ENCODE peak calls at places on chromosome 20, in five cellular contexts. F is Panc1, W is left lung, L is HepG2, Y is upper lobe of left lung. Z is an unnamed sample. For H3K36me3, the result is how much of the 10 kb centered on the place peaks cover.

GRCh38 chr20:53001502-53002301 is 29.5 kb downstream of the TSHZ2 start:
- ATAC-seq in F (no peak), W (no peak), L (no peak), Y (no peak), Z (no peak)

GRCh38 chr20:46004813-46005505 is 3.7 kb upstream of the MMP9 start:
- ATAC-seq in F (no peak), W (peak), L (no peak), Y (peak), Z (peak)

GRCh38 chr20:10492065-10492464 is 57.0 kb downstream of the SLX4IP start:
- ATAC-seq in F (no peak), W (peak), L (no peak), Y (no peak), Z (peak)

GRCh38 chr20:45368221-45368980 is 5.4 kb downstream of the SYS1 start:
- ATAC-seq in F (no peak), W (peak), L (no peak), Y (no peak), Z (no peak)

GRCh38 chr20:5844063-5844681 is 94.0 kb downstream of the SHLD1 start:
- ATAC-seq in F (peak), W (no peak), L (peak), Y (no peak), Z (no peak)

GRCh38 chr20:35828434-35828833 is 56.6 kb downstream of the PHF20 start:
- ATAC-seq in F (no peak), W (no peak), L (peak), Y (no peak), Z (no peak)

GRCh38 chr20:45433316-45433715 is 17.4 kb downstream of the PIGT start:
- ATAC-seq in F (no peak), W (no peak), L (no peak), Y (no peak), Z (peak)

GRCh38 chr20:33370296-33370695 is 31.0 kb downstream of the CDK5RAP1 start:
- ATAC-seq in F (no peak), W (peak), L (no peak), Y (no peak), Z (peak)

GRCh38 chr20:32319100-32319499 is 39.0 kb upstream of the ASXL1 start:
- ATAC-seq in F (no peak), W (no peak), L (no peak), Y (no peak), Z (no peak)

GRCh38 chr20:9179193-9179802 is 110.4 kb downstream of the PLCB4 start:
- ATAC-seq in F (no peak), W (no peak), L (no peak), Y (no peak), Z (no peak)

GRCh38 chr20:50548396-50548795 is 38.2 kb downstream of the PTPN1 start:
- ATAC-seq in F (no peak), W (peak), L (no peak), Y (peak), Z (no peak)

GRCh38 chr20:24584538-24585356 is 115.3 kb downstream of the SYNDIG1 start:
- ATAC-seq in F (no peak), W (no peak), L (no peak), Y (no peak), Z (no peak)

GRCh38 chr20:51710503-51710902 is 57.7 kb downstream of the ATP9A start:
- ATAC-seq in F (no peak), W (no peak), L (no peak), Y (no peak), Z (no peak)

GRCh38 chr20:32406701-32407100 is 48.6 kb downstream of the ASXL1 start:
- ATAC-seq in F (no peak), W (no peak), L (peak), Y (no peak), Z (no peak)

GRCh38 chr20:44586289-44586911 is 4.0 kb downstream of the PKIG start:
- ATAC-seq in F (no peak), W (no peak), L (no peak), Y (no peak), Z (no peak)

DNA sequence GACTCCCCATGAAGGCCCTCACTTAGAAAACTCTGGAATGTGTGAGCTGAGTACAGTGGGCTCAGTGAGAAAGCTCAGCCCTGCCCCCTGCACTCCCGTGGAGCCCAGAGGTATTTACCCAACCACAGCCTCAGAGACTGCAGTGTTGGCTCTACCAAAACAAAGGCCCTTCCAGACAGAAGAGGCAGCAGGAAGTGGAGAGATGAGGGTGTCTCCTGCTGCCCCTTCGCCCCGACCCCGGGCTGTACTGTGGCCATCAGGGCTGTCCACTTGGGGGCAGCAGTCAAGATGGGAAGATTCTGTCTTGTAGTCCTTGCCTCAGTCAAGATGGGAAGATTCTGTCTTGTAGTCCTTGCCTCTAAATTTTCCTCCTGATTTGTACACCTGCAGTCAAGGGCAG is 341.3 kb downstream of the TAF4 start:
- ATAC-seq in F (no peak), W (no peak), L (peak), Y (no peak), Z (no peak)
- TF ChIP-seq CTCF in F (no peak), W (no peak), L (peak), Y (no peak), Z (no peak)

GRCh38 chr20:2942439-2942838 is 69.2 kb downstream of the PTPRA start:
- ATAC-seq in F (no peak), W (no peak), L (no peak), Y (no peak), Z (no peak)

GRCh38 chr20:2932497-2932896 is 59.2 kb downstream of the PTPRA start:
- ATAC-seq in F (no peak), W (no peak), L (no peak), Y (no peak), Z (no peak)

DNA sequence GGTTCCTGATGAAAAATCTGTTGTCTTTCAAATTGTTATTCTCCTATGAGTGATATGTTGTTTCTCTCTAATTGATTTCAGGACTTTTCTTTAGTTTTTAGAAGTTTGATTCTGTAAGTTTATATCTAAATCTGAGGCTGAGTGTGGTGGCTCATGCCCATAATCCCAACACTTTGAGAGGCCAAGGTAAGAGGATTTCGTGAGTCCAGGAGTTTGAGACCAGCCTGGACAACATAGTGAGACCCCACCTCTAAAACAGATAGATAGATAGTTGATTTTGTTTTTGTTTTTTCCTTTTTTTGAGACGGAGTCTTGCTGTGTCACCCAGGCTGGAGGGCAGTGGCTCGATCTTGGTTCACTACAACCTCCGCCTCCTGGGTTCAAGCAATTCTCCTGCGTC is 64.6 kb downstream of the PTPRA start:
- ATAC-seq in F (no peak), W (no peak), L (no peak), Y (no peak), Z (no peak)
- H3K36me3 ChIP-seq in F (under half), W (under half), L (under half), Y (under half), Z (under half)

DNA sequence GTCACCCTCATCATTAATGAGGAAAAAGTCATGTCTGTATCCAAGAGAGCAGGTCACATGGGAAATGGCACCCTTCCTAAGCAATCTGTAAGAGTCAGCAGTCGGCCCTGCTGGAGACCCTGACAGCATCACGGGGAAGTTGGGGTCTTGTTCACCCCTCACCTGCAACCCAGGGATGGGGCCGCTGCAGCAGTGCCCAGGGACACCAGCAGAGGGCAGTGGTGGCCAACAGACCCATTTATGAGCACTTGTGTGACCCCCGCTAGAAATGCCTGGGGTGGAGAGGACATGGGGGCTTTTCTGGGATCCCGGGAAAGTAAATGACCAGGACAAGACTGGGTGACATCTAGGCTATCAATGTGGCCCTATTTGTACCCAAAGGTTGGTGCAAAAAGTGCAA is 35.9 kb downstream of the ANKRD60 start:
- ATAC-seq in F (no peak), W (peak), L (peak), Y (no peak), Z (no peak)
- TF ChIP-seq CTCF in F (peak), W (peak), L (peak), Y (peak), Z (peak)

GRCh38 chr20:1124416-1124815 is 6.0 kb downstream of the PSMF1 start:
- ATAC-seq in F (no peak), W (no peak), L (no peak), Y (no peak), Z (no peak)

GRCh38 chr20:1127840-1128239 is 9.4 kb downstream of the PSMF1 start:
- ATAC-seq in F (no peak), W (no peak), L (no peak), Y (no peak), Z (no peak)

GRCh38 chr20:1122388-1123315 is 4.2 kb downstream of the PSMF1 start:
- ATAC-seq in F (no peak), W (peak), L (peak), Y (no peak), Z (no peak)

GRCh38 chr20:1121439-1121838 is 3.0 kb downstream of the PSMF1 start:
- ATAC-seq in F (no peak), W (no peak), L (no peak), Y (no peak), Z (no peak)

DNA sequence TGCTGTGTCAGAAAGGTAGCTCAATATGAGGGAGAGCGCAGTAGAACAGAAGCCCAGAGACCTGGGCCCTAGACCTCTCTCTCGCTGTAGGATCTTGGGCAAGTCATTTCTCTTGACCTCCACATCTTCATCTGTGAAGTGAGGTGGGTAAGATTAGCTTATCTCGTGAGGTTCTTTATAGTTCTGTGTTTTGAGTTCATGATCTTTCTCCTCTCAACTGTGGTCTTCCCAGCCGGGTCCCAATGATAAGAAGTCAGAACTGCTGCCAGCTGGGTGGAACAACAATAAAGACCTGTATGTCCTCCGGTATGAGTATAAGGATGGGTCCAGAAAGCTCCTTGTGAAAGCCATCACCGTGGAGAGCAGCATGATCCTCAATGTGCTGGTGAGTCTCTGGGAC is 6.9 kb downstream of the PSMF1 start:
- ATAC-seq in F (no peak), W (no peak), L (no peak), Y (no peak), Z (no peak)
- H3K36me3 ChIP-seq in F (under half), W (half or more), L (under half), Y (under half), Z (half or more)

GRCh38 chr20:43404880-43405279 is 52.8 kb upstream of the SRSF6 start:
- ATAC-seq in F (no peak), W (peak), L (no peak), Y (no peak), Z (no peak)

GRCh38 chr20:43409041-43409913 is 48.4 kb upstream of the SRSF6 start:
- ATAC-seq in F (peak), W (peak), L (peak), Y (no peak), Z (no peak)
- TF ChIP-seq CTCF in F (peak), W (peak), L (peak), Y (no peak), Z (peak)

DNA sequence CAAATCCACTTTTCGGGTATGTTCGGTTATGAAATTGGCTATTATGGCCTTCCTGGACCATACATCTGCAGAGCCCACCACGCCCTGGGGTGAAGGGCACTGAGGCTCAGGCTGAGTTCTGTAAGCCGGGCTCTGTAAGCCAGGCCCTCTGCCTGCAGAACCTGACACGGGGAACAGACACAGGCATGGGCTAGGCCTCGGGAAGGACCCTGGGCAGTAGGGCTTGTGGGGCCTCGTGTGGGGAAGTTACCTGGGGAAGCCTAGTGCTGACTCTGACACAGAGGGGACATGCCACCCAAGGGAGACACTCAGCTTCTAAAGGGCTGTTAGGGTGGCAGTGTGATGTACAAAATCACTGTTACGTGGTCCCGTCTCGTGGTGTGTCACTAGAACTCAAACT is 23.4 kb upstream of the TCFL5 start:
- ATAC-seq in F (no peak), W (no peak), L (peak), Y (no peak), Z (no peak)
- H3K36me3 ChIP-seq in F (under half), W (half or more), L (under half), Y (under half), Z (half or more)

DNA sequence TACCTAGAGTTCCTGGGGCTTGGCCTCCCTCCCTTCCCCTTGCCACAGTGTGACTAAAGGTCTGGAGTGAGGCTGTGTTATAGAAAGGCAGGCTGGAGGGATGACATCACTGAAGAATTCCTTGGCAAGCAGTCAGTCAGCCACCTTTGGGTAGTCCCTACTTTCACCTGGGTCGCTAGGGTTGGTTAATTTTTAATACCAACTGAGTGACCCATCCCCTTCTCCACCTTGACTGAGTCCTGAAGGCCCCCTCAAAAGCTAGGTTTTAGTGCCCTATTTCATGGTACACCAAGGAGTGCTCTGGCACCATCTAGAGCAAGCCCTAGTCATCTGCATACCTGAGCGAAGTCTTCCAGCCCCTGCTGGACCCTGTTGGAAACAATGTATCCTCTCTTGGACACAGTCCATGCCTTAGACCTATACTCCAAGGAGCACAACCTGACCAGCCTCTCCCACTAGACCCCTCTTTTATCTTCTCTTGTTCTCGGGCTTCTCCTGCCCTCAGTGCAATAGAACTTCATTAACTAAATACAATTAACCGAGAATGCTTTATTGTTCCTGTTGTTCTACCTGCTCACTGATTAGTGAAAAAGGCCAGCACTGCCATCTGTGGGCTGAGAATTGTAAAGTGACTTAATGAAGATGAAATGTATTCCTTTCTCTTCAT is 44.6 kb downstream of the RIN2 start:
- ATAC-seq in F (peak), W (peak), L (peak), Y (peak), Z (no peak)
- TF ChIP-seq CTCF in F (peak), W (no peak), L (peak), Y (no peak), Z (no peak)

DNA sequence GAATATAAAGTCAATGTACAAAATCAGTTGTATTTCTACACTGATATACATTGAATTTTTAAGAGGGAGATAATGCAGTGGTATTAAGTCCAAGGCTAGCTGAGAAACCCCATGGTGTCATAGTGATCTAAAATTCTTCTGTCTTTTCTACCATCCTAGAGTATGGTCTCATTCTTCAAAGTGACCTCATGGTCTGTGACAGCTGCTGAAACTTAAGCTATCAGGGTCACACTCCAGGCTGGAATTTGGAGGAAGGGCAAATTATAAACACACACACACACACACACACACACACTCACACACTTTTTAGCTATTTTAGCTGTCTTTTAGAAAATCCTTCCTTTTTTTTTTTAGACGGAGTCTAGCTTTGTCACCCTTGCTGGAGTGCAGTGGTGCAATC is 47.3 kb upstream of the DYNLRB1 start:
- ATAC-seq in F (no peak), W (no peak), L (no peak), Y (no peak), Z (no peak)
- H3K36me3 ChIP-seq in F (under half), W (half or more), L (under half), Y (under half), Z (half or more)

Z was measured in gastroesophageal sphincter.